ENCODE peak calls at places on chromosomes 5 and 9, in seven cellular contexts. U is fibroblast of pulmonary artery, M is tibial nerve, N is mammary epithelial cell, P is natural killer cell, E is kidney epithelial cell, I is RWPE1. G is an unnamed sample.
A peak's percentile ranks its signal among the peaks of the same experiment; 100 is the strongest.

GRCh38 chr9:87336914-87337333 is 160.7 kb upstream of the DAPK1 start:
- DNase-seq in U (peak; percentile 91), P (no peak), I (peak; percentile 61), E (peak; percentile 62), N (peak; percentile 64), M (no peak), G (peak; percentile 79)

GRCh38 chr5:88480245-88480644 is 211.6 kb upstream of the TMEM161B start:
- DNase-seq in N (no peak), E (no peak), U (no peak), P (no peak), I (no peak), M (no peak), G (no peak)

GRCh38 chr5:141529002-141529401 is 40.1 kb downstream of the PCDHGC5 start:
- DNase-seq in P (no peak), N (peak; percentile 62), U (peak; percentile 67), I (no peak), M (no peak), E (no peak), G (peak; percentile 71)

GRCh38 chr5:149410071-149410470 is 31.0 kb upstream of the IL17B start:
- DNase-seq in E (no peak), U (no peak), P (no peak), I (no peak), N (no peak), M (no peak), G (no peak)

GRCh38 chr5:40991168-40991980 is 79.8 kb downstream of the MROH2B start:
- DNase-seq in I (no peak), E (no peak), M (peak; percentile 57), P (no peak), U (peak; percentile 96), N (peak; percentile 32), G (no peak)

GRCh38 chr9:116190595-116190994 is 37.0 kb downstream of the PAPPA start:
- DNase-seq in I (no peak), N (no peak), U (no peak), P (no peak), M (no peak), E (no peak), G (no peak)

GRCh38 chr9:9341203-9341602 is 1271.6 kb downstream of the PTPRD start:
- DNase-seq in N (no peak), I (no peak), P (no peak), U (no peak), M (no peak), E (no peak), G (no peak)

GRCh38 chr9:88537743-88538055 is 2.7 kb downstream of the NXNL2 start:
- DNase-seq in I (no peak), E (peak; percentile 99), P (no peak), U (peak; percentile 85), M (peak; percentile 62), N (peak; percentile 69), G (peak; percentile 39)

GRCh38 chr5:386432-387341 is 56.3 kb upstream of the EXOC3 start:
- DNase-seq in E (no peak), P (no peak), U (peak; percentile 46), N (no peak), M (no peak), I (peak; percentile 51), G (no peak)

GRCh38 chr5:98563885-98564653 is 209.4 kb upstream of the RGMB start:
- DNase-seq in U (no peak), E (no peak), I (no peak), N (no peak), M (no peak), P (no peak), G (no peak)

GRCh38 chr5:57450991-57451876 is 31.4 kb downstream of the ACTBL2 start:
- DNase-seq in N (no peak), I (no peak), P (no peak), E (peak; percentile 92), U (peak; percentile 98), M (no peak), G (no peak)

GRCh38 chr5:19855031-19855430 is 133.0 kb downstream of the CDH18 start:
- DNase-seq in M (no peak), I (no peak), E (no peak), U (no peak), P (no peak), N (peak; percentile 72), G (no peak)

GRCh38 chr9:118882674-118883073 is 486.6 kb downstream of the BRINP1 start:
- DNase-seq in N (peak; percentile 14), M (no peak), E (peak; percentile 12), I (no peak), U (no peak), P (no peak), G (no peak)

GRCh38 chr5:37037840-37038239 is 161.3 kb downstream of the NIPBL start:
- DNase-seq in M (no peak), P (no peak), E (no peak), I (no peak), U (no peak), N (no peak), G (no peak)

GRCh38 chr9:22210262-22210661 is 201.2 kb upstream of the CDKN2B start:
- DNase-seq in E (no peak), P (no peak), N (peak; percentile 59), U (no peak), M (no peak), I (peak; percentile 60), G (no peak)

GRCh38 chr5:78972654-78973428 is 12.3 kb downstream of the ARSB start:
- DNase-seq in I (no peak), U (peak; percentile 77), N (no peak), M (no peak), E (no peak), P (no peak), G (no peak)

GRCh38 chr5:157108961-157109360 is at the start of gene HAVCR2:
- DNase-seq in U (no peak), E (no peak), P (peak; percentile 62), N (no peak), M (no peak), I (no peak), G (peak; percentile 84)

GRCh38 chr9:112310826-112311225 is 22.6 kb downstream of the PTBP3 start:
- DNase-seq in M (no peak), E (no peak), I (no peak), P (no peak), N (no peak), U (no peak), G (no peak)

GRCh38 chr5:81768960-81769452 is 18.1 kb upstream of the SSBP2 start:
- DNase-seq in U (peak; percentile 90), M (no peak), N (peak; percentile 90), P (no peak), I (peak; percentile 87), E (peak; percentile 82), G (no peak)

GRCh38 chr9:6584881-6585597 is 60.5 kb downstream of the GLDC start:
- DNase-seq in E (peak; percentile 9), U (peak; percentile 68), P (no peak), M (no peak), N (no peak), I (no peak), G (peak; percentile 65)

GRCh38 chr5:180470361-180470760 is 23.8 kb upstream of the CNOT6 start:
- DNase-seq in M (no peak), N (no peak), E (no peak), U (no peak), P (no peak), I (no peak), G (no peak)

GRCh38 chr5:102986074-102986473 is 133.9 kb downstream of the GIN1 start:
- DNase-seq in U (no peak), N (no peak), E (no peak), M (no peak), P (no peak), I (no peak), G (no peak)

GRCh38 chr5:151110992-151111391 is 30.2 kb upstream of the TNIP1 start:
- DNase-seq in E (no peak), N (no peak), I (no peak), U (no peak), M (no peak), P (no peak), G (no peak)

DNA sequence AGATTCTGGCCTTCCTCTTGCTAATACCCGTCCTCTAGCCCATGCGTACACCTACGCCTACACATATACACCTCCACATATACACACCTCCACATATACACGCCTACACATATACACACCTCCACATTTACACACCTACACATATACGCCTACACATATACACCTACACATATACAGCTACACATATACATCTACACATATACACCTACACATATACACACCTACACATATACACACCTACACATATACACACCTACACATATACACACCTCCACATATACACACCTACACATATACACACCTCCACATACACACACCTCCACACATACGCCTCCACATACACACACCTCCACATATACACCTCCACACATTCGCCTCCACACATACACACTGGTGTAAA is 27.2 kb downstream of the AK3 start:
- DNase-seq in U (no peak), E (no peak), N (no peak), M (no peak), P (no peak), I (no peak), G (no peak)
- TF ChIP-seq CTCF in U (no peak), E (no peak), N (no peak), M (no peak), P (no peak), I (no peak), G (no peak)

DNA sequence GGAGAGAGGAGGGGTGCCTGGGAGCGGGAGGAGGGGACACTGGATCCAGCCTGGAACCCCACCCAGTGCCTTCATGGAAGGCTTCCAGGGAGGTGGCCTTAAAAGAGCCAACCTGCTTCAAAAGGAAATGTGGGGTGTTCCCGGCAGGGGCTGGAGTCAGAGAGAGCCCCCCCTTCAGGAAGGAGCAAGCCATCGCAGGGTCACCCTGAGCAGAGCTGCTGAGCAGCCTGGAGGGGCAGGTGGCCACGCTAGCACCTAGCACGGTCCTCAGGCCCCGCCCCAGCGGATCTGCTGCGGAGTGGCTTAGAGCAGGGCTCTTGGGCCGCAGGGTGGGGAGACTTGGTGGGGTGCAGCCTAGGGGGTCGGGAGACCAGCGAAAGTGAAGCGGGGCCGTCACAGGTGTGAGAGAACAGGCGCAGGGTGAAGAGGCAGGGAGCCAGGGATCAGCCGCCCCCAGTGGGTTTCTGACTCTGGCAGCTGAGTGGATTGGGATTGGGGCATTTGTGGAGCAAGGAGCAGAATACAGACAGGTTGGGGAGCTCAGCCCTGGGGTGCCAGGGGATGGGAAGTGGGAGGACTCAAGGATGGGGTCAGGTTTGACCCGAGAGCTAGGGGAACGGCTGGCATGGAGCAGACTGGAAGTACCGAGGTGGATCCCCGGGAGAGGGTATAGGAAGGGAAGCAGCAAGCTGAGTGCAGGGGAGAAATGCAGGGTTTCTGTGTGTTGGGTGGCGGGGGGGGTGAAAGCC is 1.5 kb downstream of the LCN2 start:
- DNase-seq in N (no peak), M (no peak), P (no peak), U (no peak), I (no peak), E (no peak), G (peak; percentile 37)
- TF ChIP-seq CTCF in N (no peak), M (no peak), P (no peak), U (peak; percentile 19), I (no peak), E (peak; percentile 11), G (peak; percentile 51)

GRCh38 chr9:108889649-108890067 is 27.6 kb downstream of the ACTL7A start:
- DNase-seq in I (peak; percentile 29), P (no peak), M (no peak), N (peak; percentile 32), E (no peak), U (peak; percentile 70), G (no peak)
- TF ChIP-seq CTCF in I (no peak), P (no peak), M (no peak), N (peak; percentile 19), E (peak; percentile 5), U (peak; percentile 51), G (no peak)

DNA sequence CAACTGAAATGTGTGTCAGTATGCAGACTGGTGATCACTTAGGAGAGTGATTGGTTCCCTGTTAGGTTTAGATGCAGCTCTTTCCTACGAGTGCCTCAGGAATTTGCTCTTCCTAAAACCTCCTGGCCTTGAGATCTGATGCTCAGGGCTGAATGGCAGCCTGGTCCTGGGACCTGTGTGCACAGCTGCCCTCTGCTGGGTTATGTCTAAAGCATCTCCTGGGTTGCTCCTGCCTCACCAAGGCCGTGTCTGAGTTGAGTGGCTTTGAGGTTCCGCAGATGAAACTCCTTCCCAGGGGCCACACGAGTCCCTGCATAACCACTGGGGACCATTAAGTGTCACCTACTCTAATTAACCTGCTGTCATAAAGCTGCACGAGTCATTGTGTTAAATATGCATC is 59.5 kb downstream of the MVB12B start:
- DNase-seq in I (peak; percentile 60), E (no peak), M (no peak), N (no peak), U (peak; percentile 28), P (no peak), G (peak; percentile 13)
- TF ChIP-seq CTCF in I (peak; percentile 12), E (peak; percentile 35), M (peak; percentile 31), N (peak; percentile 58), U (peak; percentile 35), P (no peak), G (peak; percentile 18)